ENCODE peak calls at places on chromosome 5, in five cellular contexts. Q, F, X, N and E are unnamed samples.
A peak's percentile ranks its signal among the peaks of the same experiment; 100 is the strongest.

GRCh38 chr5:11903614-11904269 is 504 bp downstream of the CTNND2 start:
- DNase-seq in N (no peak), F (peak; percentile 21), X (peak; percentile 57), Q (no peak), E (no peak)

GRCh38 chr5:23655674-23656073 is 148.3 kb downstream of the PRDM9 start:
- DNase-seq in X (peak; percentile 38), F (no peak), N (no peak), Q (no peak), E (no peak)

GRCh38 chr5:7873216-7873615 is 4.3 kb downstream of the MTRR start:
- DNase-seq in X (no peak), Q (no peak), F (no peak), N (no peak), E (no peak)

GRCh38 chr5:124660229-124661093 is 86.0 kb downstream of the ZNF608 start:
- DNase-seq in Q (no peak), X (peak; percentile 67), N (no peak), F (no peak), E (no peak)

GRCh38 chr5:172868436-172868923 is 34.4 kb downstream of the ERGIC1 start:
- DNase-seq in F (no peak), N (no peak), Q (no peak), X (peak; percentile 90), E (no peak)

GRCh38 chr5:79851694-79852006 is 139.4 kb downstream of the MTX3 start:
- DNase-seq in N (no peak), F (no peak), X (no peak), Q (no peak), E (no peak)

GRCh38 chr5:29162297-29162696 is 2031.2 kb upstream of the CDH6 start:
- DNase-seq in Q (no peak), N (no peak), X (no peak), F (no peak), E (no peak)

GRCh38 chr5:31678180-31678579 is 39.2 kb downstream of the PDZD2 start:
- DNase-seq in Q (no peak), X (no peak), F (peak; percentile 21), N (no peak), E (no peak)

GRCh38 chr5:39459091-39459490 is 34.3 kb upstream of the DAB2 start:
- DNase-seq in N (no peak), F (no peak), X (no peak), Q (no peak), E (no peak)

GRCh38 chr5:64497390-64497789 is 8.4 kb upstream of the RGS7BP start:
- DNase-seq in Q (no peak), F (no peak), N (no peak), X (peak; percentile 84), E (no peak)

GRCh38 chr5:135012033-135012588 is 21.9 kb downstream of the PITX1 start:
- DNase-seq in N (peak; percentile 16), Q (no peak), F (no peak), X (no peak), E (no peak)

GRCh38 chr5:135013445-135013844 is 20.6 kb downstream of the PITX1 start:
- DNase-seq in Q (no peak), F (no peak), X (no peak), N (no peak), E (no peak)

GRCh38 chr5:135011355-135012032 is 22.5 kb downstream of the PITX1 start:
- DNase-seq in F (no peak), N (peak; percentile 14), X (no peak), Q (no peak), E (no peak)

GRCh38 chr5:135013947-135014570 is 20.0 kb downstream of the PITX1 start:
- DNase-seq in Q (no peak), N (peak; percentile 36), F (no peak), X (peak; percentile 17), E (peak; percentile 84)

DNA sequence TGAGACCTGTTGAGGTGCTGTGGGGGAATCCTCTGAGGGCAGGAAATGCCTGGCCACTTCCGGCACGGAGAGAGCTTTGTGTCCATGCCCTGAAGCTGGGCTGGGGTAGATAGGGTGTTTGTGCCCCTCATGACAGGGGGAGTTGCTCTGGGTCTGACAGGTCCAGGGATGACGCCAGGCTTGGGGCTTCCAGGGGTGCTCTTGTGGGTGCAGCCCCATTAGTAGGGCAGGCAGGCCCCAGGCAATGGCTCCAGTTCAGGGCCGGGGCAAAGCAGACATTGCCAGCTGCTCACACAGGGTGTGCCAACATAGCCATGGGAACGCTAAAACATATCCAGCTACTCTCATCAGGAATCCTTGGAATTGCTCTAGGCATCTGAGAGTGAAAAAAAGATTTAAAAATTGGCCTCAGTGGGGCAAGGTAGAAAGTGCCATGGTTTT is 21.1 kb downstream of the PITX1 start:
- DNase-seq in Q (no peak), X (no peak), N (peak; percentile 20), F (no peak), E (no peak)
- H3K4me1 ChIP-seq in Q (peaks cover 4% of the 10 kb centered on the region), X (no peaks in the 10 kb centered on the region), N (no peaks in the 10 kb centered on the region), F (no peaks in the 10 kb centered on the region), E (peaks cover 27% of the 10 kb centered on the region)

GRCh38 chr5:56346044-56346710 is 113.0 kb upstream of the ANKRD55 start:
- DNase-seq in F (no peak), Q (no peak), X (no peak), N (no peak), E (no peak)
- H3K9me3 ChIP-seq in F (no peaks in the 10 kb centered on the region), Q (no peaks in the 10 kb centered on the region), X (no peaks in the 10 kb centered on the region), N (no peaks in the 10 kb centered on the region), E (no peaks in the 10 kb centered on the region)

GRCh38 chr5:149438711-149439132 is 59.6 kb upstream of the IL17B start:
- DNase-seq in Q (no peak), N (no peak), X (peak; percentile 91), F (no peak), E (no peak)
- H3K4me1 ChIP-seq in Q (no peaks in the 10 kb centered on the region), N (peaks cover 22% of the 10 kb centered on the region), X (peaks cover 38% of the 10 kb centered on the region), F (peaks cover 7% of the 10 kb centered on the region), E (peaks cover 4% of the 10 kb centered on the region)

GRCh38 chr5:150905312-150905683 is 518 bp upstream of the ZNF300 start:
- DNase-seq in Q (no peak), X (no peak), N (no peak), F (no peak), E (no peak)

GRCh38 chr5:150901446-150901845 is 3.3 kb downstream of the ZNF300 start:
- DNase-seq in Q (no peak), X (no peak), N (no peak), F (no peak), E (no peak)

DNA sequence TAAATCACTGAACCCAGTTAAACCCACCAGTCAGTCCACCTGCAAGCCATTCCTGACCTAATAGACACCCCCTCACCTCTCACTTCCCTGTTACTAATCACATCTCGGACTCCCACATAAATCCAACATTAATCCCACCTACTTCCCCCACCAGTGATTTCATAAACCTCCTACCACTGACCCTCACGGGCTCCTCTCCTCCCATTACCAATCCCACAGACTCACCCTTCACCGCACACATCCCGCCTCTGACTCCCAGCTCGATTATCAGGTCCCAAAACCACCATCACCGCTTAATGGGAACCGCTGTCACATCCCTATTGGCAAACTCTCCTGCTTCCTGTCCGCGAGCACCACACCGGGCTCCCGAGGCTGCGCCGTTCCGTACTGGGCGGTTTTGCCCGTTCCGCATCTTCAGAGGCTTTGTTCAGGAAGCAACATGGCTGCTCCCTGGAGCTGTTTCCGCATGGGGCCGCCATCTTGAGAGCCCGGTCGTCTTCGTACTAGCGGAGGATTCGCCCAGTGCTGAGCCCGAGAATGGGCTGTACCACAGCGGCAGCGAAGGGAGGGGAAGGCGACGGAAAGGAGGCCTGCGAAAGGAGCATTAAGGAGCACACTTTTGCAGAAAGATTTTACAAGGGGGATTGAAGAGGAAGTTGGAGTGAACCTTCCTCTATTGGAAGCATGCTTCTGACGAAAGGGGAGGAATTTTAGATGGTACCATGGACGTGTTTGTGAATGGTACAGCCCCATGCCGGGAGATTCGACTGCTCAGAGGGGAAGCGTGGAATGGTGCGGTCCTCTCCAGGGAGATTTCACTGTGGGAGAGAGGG is at the start of gene ZNF300:
- DNase-seq in X (no peak), Q (no peak), N (peak; percentile 82), F (peak; percentile 81), E (peak; percentile 75)
- H3K9me3 ChIP-seq in X (peaks cover 71% of the 10 kb centered on the region), Q (peaks cover 40% of the 10 kb centered on the region), N (peaks cover 51% of the 10 kb centered on the region), F (peaks cover 30% of the 10 kb centered on the region), E (no peaks in the 10 kb centered on the region)

DNA sequence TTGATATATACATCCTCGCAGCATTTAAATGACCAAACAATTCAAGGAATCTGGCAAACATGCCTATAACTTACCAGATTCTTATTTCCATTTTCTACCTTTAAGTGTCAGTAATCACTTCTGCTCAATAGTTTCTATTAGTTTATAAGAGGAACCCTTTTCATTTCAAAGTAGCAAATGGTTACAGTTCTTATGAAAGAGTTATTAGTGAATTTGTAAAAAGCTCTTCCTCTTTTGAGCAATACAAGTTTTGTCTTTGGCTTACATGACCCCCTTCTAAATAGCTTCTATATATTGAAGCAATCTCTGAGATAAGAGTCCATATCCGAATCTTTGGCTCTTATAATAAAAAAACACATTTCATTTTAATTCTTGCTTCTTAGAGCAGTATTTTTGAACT is 42.0 kb downstream of the ELL2 start:
- DNase-seq in F (no peak), Q (no peak), N (no peak), X (no peak), E (no peak)
- H3K4me1 ChIP-seq in F (peaks cover 12% of the 10 kb centered on the region), Q (no peaks in the 10 kb centered on the region), N (peaks cover 41% of the 10 kb centered on the region), X (no peaks in the 10 kb centered on the region), E (no peaks in the 10 kb centered on the region)

GRCh38 chr5:83044941-83045340 is 32.3 kb downstream of the TMEM167A start:
- DNase-seq in Q (no peak), X (no peak), N (no peak), F (no peak), E (no peak)
- H3K9me3 ChIP-seq in Q (no peaks in the 10 kb centered on the region), X (no peaks in the 10 kb centered on the region), N (no peaks in the 10 kb centered on the region), F (no peaks in the 10 kb centered on the region), E (no peaks in the 10 kb centered on the region)